ENCODE peak calls at places on chromosomes 13 and 19, in ten cellular contexts. One of them, this sample, is unnamed.

GRCh38 chr19:12783849-12784393 is 7.4 kb upstream of the JUNB start:
- DNase-seq in colonic mucosa: peak
- DNase-seq in endodermal cell: peak
- DNase-seq in BJ: no peak
- DNase-seq in psoas muscle: peak
- DNase-seq in fibroblast of lung: no peak
- DNase-seq in NT2/D1: no peak
- DNase-seq in prostate gland: peak
- DNase-seq in fibroblast of the aortic adventitia: no peak
- DNase-seq in thoracic aorta: no peak
- DNase-seq in this sample: no peak

GRCh38 chr13:36919833-36920611 is at the start of gene SMAD9:
- DNase-seq in prostate gland: peak
- DNase-seq in fibroblast of the aortic adventitia: peak
- DNase-seq in endodermal cell: peak
- DNase-seq in BJ: no peak
- DNase-seq in colonic mucosa: peak
- DNase-seq in NT2/D1: peak
- DNase-seq in thoracic aorta: peak
- DNase-seq in fibroblast of lung: peak
- DNase-seq in psoas muscle: peak
- DNase-seq in this sample: no peak

GRCh38 chr19:44176590-44176989 is 11.7 kb downstream of the ZNF226 start:
- DNase-seq in fibroblast of lung: peak
- DNase-seq in prostate gland: no peak
- DNase-seq in BJ: no peak
- DNase-seq in endodermal cell: no peak
- DNase-seq in thoracic aorta: no peak
- DNase-seq in colonic mucosa: no peak
- DNase-seq in NT2/D1: no peak
- DNase-seq in fibroblast of the aortic adventitia: no peak
- DNase-seq in psoas muscle: no peak
- DNase-seq in this sample: no peak

GRCh38 chr19:848457-848921 is 3.6 kb upstream of the ELANE start:
- DNase-seq in fibroblast of lung: no peak
- DNase-seq in endodermal cell: no peak
- DNase-seq in thoracic aorta: no peak
- DNase-seq in NT2/D1: no peak
- DNase-seq in psoas muscle: peak
- DNase-seq in BJ: no peak
- DNase-seq in fibroblast of the aortic adventitia: no peak
- DNase-seq in prostate gland: no peak
- DNase-seq in colonic mucosa: no peak
- DNase-seq in this sample: no peak

GRCh38 chr19:19034204-19034624 is 811 bp downstream of the ARMC6 start:
- DNase-seq in fibroblast of lung: peak
- DNase-seq in prostate gland: peak
- DNase-seq in BJ: peak
- DNase-seq in thoracic aorta: no peak
- DNase-seq in endodermal cell: peak
- DNase-seq in psoas muscle: no peak
- DNase-seq in colonic mucosa: peak
- DNase-seq in NT2/D1: peak
- DNase-seq in fibroblast of the aortic adventitia: peak
- DNase-seq in this sample: no peak

GRCh38 chr13:76832258-76832988 is 53.8 kb downstream of the KCTD12 start:
- DNase-seq in fibroblast of the aortic adventitia: no peak
- DNase-seq in fibroblast of lung: no peak
- DNase-seq in colonic mucosa: no peak
- DNase-seq in prostate gland: no peak
- DNase-seq in NT2/D1: no peak
- DNase-seq in psoas muscle: no peak
- DNase-seq in thoracic aorta: no peak
- DNase-seq in BJ: no peak
- DNase-seq in endodermal cell: no peak
- DNase-seq in this sample: no peak

GRCh38 chr19:741506-742131 is 9.3 kb upstream of the MISP start:
- DNase-seq in fibroblast of the aortic adventitia: no peak
- DNase-seq in colonic mucosa: no peak
- DNase-seq in NT2/D1: peak
- DNase-seq in thoracic aorta: no peak
- DNase-seq in endodermal cell: peak
- DNase-seq in BJ: no peak
- DNase-seq in fibroblast of lung: no peak
- DNase-seq in psoas muscle: no peak
- DNase-seq in prostate gland: no peak
- DNase-seq in this sample: no peak

GRCh38 chr19:49875801-49876421 is 1.2 kb downstream of the AKT1S1 start:
- DNase-seq in colonic mucosa: peak
- DNase-seq in thoracic aorta: no peak
- DNase-seq in psoas muscle: peak
- DNase-seq in prostate gland: peak
- DNase-seq in endodermal cell: peak
- DNase-seq in NT2/D1: no peak
- DNase-seq in BJ: no peak
- DNase-seq in fibroblast of lung: no peak
- DNase-seq in fibroblast of the aortic adventitia: peak
- DNase-seq in this sample: no peak

GRCh38 chr13:23434431-23434830 is 929 bp upstream of the SACS start:
- DNase-seq in endodermal cell: no peak
- DNase-seq in colonic mucosa: no peak
- DNase-seq in fibroblast of the aortic adventitia: no peak
- DNase-seq in BJ: no peak
- DNase-seq in prostate gland: no peak
- DNase-seq in NT2/D1: no peak
- DNase-seq in thoracic aorta: no peak
- DNase-seq in psoas muscle: no peak
- DNase-seq in fibroblast of lung: no peak
- DNase-seq in this sample: no peak

GRCh38 chr13:29577135-29578051 is 18.1 kb downstream of the SLC7A1 start:
- DNase-seq in thoracic aorta: no peak
- DNase-seq in psoas muscle: no peak
- DNase-seq in colonic mucosa: no peak
- DNase-seq in fibroblast of lung: no peak
- DNase-seq in fibroblast of the aortic adventitia: no peak
- DNase-seq in prostate gland: no peak
- DNase-seq in BJ: no peak
- DNase-seq in endodermal cell: peak
- DNase-seq in NT2/D1: no peak
- DNase-seq in this sample: no peak

GRCh38 chr19:17125052-17125727 is 49.6 kb downstream of the MYO9B start:
- DNase-seq in colonic mucosa: no peak
- DNase-seq in fibroblast of lung: peak
- DNase-seq in BJ: no peak
- DNase-seq in NT2/D1: no peak
- DNase-seq in endodermal cell: no peak
- DNase-seq in fibroblast of the aortic adventitia: peak
- DNase-seq in prostate gland: no peak
- DNase-seq in psoas muscle: no peak
- DNase-seq in thoracic aorta: no peak
- DNase-seq in this sample: no peak
- H3K4me3 ChIP-seq in colonic mucosa: no peak
- H3K4me3 ChIP-seq in fibroblast of lung: no peak
- H3K4me3 ChIP-seq in BJ: no peak
- H3K4me3 ChIP-seq in NT2/D1: no peak
- H3K4me3 ChIP-seq in endodermal cell: no peak
- H3K4me3 ChIP-seq in fibroblast of the aortic adventitia: no peak
- H3K4me3 ChIP-seq in prostate gland: no peak
- H3K4me3 ChIP-seq in psoas muscle: no peak
- H3K4me3 ChIP-seq in thoracic aorta: peak
- H3K4me3 ChIP-seq in this sample: no peak

DNA sequence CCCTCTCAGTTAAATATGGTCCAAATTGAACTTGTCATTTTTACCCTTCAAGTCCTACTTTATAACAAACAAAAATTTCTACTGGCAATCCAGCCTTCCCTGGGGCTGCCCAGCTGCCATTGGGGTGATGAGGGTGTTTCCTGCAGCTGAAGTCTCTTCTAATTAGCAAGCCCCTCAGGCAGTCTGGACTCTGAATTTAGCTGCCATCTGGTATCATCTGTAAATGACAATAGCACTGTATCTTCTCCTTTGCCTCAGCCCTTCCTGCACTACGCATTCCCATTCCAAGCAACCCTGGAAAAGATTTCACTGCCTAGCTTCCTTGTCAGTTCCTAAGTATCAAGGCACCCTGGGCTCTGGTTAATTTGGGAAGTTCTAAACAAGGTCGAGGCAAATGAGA is 331.1 kb upstream of the KLF12 start:
- DNase-seq in colonic mucosa: no peak
- DNase-seq in psoas muscle: no peak
- DNase-seq in fibroblast of lung: no peak
- DNase-seq in BJ: no peak
- DNase-seq in endodermal cell: no peak
- DNase-seq in fibroblast of the aortic adventitia: no peak
- DNase-seq in thoracic aorta: no peak
- DNase-seq in prostate gland: no peak
- DNase-seq in NT2/D1: peak
- DNase-seq in this sample: no peak
- H3K4me3 ChIP-seq in colonic mucosa: no peak
- H3K4me3 ChIP-seq in psoas muscle: no peak
- H3K4me3 ChIP-seq in fibroblast of lung: no peak
- H3K4me3 ChIP-seq in BJ: no peak
- H3K4me3 ChIP-seq in endodermal cell: no peak
- H3K4me3 ChIP-seq in fibroblast of the aortic adventitia: no peak
- H3K4me3 ChIP-seq in thoracic aorta: no peak
- H3K4me3 ChIP-seq in prostate gland: no peak
- H3K4me3 ChIP-seq in NT2/D1: no peak
- H3K4me3 ChIP-seq in this sample: no peak

GRCh38 chr19:35265126-35265995 is 3.4 kb upstream of the USF2 start:
- DNase-seq in NT2/D1: no peak
- DNase-seq in BJ: no peak
- DNase-seq in fibroblast of the aortic adventitia: no peak
- DNase-seq in colonic mucosa: no peak
- DNase-seq in fibroblast of lung: no peak
- DNase-seq in endodermal cell: peak
- DNase-seq in prostate gland: peak
- DNase-seq in thoracic aorta: no peak
- DNase-seq in psoas muscle: peak
- DNase-seq in this sample: no peak

GRCh38 chr19:35264281-35265125 is 4.3 kb upstream of the USF2 start:
- DNase-seq in colonic mucosa: no peak
- DNase-seq in psoas muscle: peak
- DNase-seq in NT2/D1: no peak
- DNase-seq in fibroblast of the aortic adventitia: no peak
- DNase-seq in fibroblast of lung: no peak
- DNase-seq in BJ: no peak
- DNase-seq in endodermal cell: peak
- DNase-seq in thoracic aorta: no peak
- DNase-seq in prostate gland: no peak
- DNase-seq in this sample: no peak

GRCh38 chr19:35267818-35268545 is 780 bp upstream of the USF2 start:
- DNase-seq in fibroblast of the aortic adventitia: peak
- DNase-seq in BJ: no peak
- DNase-seq in prostate gland: peak
- DNase-seq in NT2/D1: no peak
- DNase-seq in endodermal cell: peak
- DNase-seq in thoracic aorta: no peak
- DNase-seq in colonic mucosa: peak
- DNase-seq in fibroblast of lung: peak
- DNase-seq in psoas muscle: peak
- DNase-seq in this sample: no peak

GRCh38 chr19:35266904-35267817 is 1.6 kb upstream of the USF2 start:
- DNase-seq in fibroblast of the aortic adventitia: no peak
- DNase-seq in BJ: no peak
- DNase-seq in prostate gland: peak
- DNase-seq in endodermal cell: peak
- DNase-seq in psoas muscle: peak
- DNase-seq in thoracic aorta: no peak
- DNase-seq in colonic mucosa: peak
- DNase-seq in fibroblast of lung: no peak
- DNase-seq in NT2/D1: no peak
- DNase-seq in this sample: no peak

GRCh38 chr19:35266149-35266903 is 2.4 kb upstream of the USF2 start:
- DNase-seq in endodermal cell: peak
- DNase-seq in psoas muscle: peak
- DNase-seq in NT2/D1: no peak
- DNase-seq in colonic mucosa: no peak
- DNase-seq in thoracic aorta: no peak
- DNase-seq in fibroblast of lung: no peak
- DNase-seq in prostate gland: no peak
- DNase-seq in fibroblast of the aortic adventitia: no peak
- DNase-seq in BJ: no peak
- DNase-seq in this sample: no peak
- H3K4me3 ChIP-seq in endodermal cell: peak
- H3K4me3 ChIP-seq in psoas muscle: peak
- H3K4me3 ChIP-seq in NT2/D1: no peak
- H3K4me3 ChIP-seq in colonic mucosa: peak
- H3K4me3 ChIP-seq in thoracic aorta: peak
- H3K4me3 ChIP-seq in fibroblast of lung: peak
- H3K4me3 ChIP-seq in prostate gland: no peak
- H3K4me3 ChIP-seq in fibroblast of the aortic adventitia: peak
- H3K4me3 ChIP-seq in BJ: peak
- H3K4me3 ChIP-seq in this sample: peak

GRCh38 chr19:9986787-9987281 is 23.5 kb downstream of the COL5A3 start:
- DNase-seq in NT2/D1: no peak
- DNase-seq in thoracic aorta: peak
- DNase-seq in fibroblast of lung: peak
- DNase-seq in fibroblast of the aortic adventitia: peak
- DNase-seq in endodermal cell: no peak
- DNase-seq in BJ: peak
- DNase-seq in prostate gland: no peak
- DNase-seq in colonic mucosa: no peak
- DNase-seq in psoas muscle: peak
- DNase-seq in this sample: no peak
- H3K4me3 ChIP-seq in NT2/D1: no peak
- H3K4me3 ChIP-seq in thoracic aorta: no peak
- H3K4me3 ChIP-seq in fibroblast of lung: no peak
- H3K4me3 ChIP-seq in fibroblast of the aortic adventitia: no peak
- H3K4me3 ChIP-seq in endodermal cell: no peak
- H3K4me3 ChIP-seq in BJ: no peak
- H3K4me3 ChIP-seq in prostate gland: no peak
- H3K4me3 ChIP-seq in colonic mucosa: no peak
- H3K4me3 ChIP-seq in psoas muscle: no peak
- H3K4me3 ChIP-seq in this sample: no peak